ENCODE peak calls at places on chromosomes 7 and 10, in five cellular contexts. P, Y, W, A and S are unnamed samples.

GRCh38 chr10:83666762-83667161 is 472.5 kb upstream of the GHITM start:
- DNase-seq in P (no peak), Y (no peak), W (no peak), A (no peak), S (no peak)

GRCh38 chr7:69883399-69883821 is 285.1 kb downstream of the AUTS2 start:
- DNase-seq in P (no peak), Y (no peak), W (no peak), A (no peak), S (no peak)

GRCh38 chr7:2753148-2753547 is 65.1 kb downstream of the AMZ1 start:
- DNase-seq in P (no peak), Y (no peak), W (no peak), A (no peak), S (no peak)

GRCh38 chr7:23514755-23515154 is 17.0 kb downstream of the TRA2A start:
- DNase-seq in P (no peak), Y (no peak), W (no peak), A (no peak), S (no peak)

GRCh38 chr10:110214380-110214826 is 7.0 kb downstream of the MXI1 start:
- DNase-seq in P (no peak), Y (peak), W (no peak), A (peak), S (no peak)

GRCh38 chr7:2523941-2524807 is 4.6 kb downstream of the LFNG start:
- DNase-seq in P (peak), Y (peak), W (no peak), A (no peak), S (no peak)

GRCh38 chr7:12146813-12147212 is 64.3 kb upstream of the TMEM106B start:
- DNase-seq in P (no peak), Y (no peak), W (no peak), A (no peak), S (no peak)

GRCh38 chr7:141231018-141231792 is 157.3 kb downstream of the TMEM178B start:
- DNase-seq in P (no peak), Y (peak), W (no peak), A (no peak), S (no peak)

GRCh38 chr7:30166155-30166840 is 31.5 kb downstream of the MTURN start:
- DNase-seq in P (no peak), Y (no peak), W (no peak), A (no peak), S (no peak)

GRCh38 chr10:49223205-49223604 is 35.0 kb upstream of the TMEM273 start:
- DNase-seq in P (no peak), Y (no peak), W (no peak), A (no peak), S (no peak)